ENCODE peak calls at places on chromosomes 1 and 21, in nine cellular contexts. K is SJSA1; D is astrocyte; G is spleen; I is OCI-LY7; L is PC-9; X is brain microvascular endothelial cell; V is CD4-positive, CD25-positive, alpha-beta regulatory T cell; U is pancreas. O is an unnamed sample.

GRCh38 chr1:228664399-228664914 is 70.8 kb upstream of the RHOU start:
- DNase-seq in K (peak), D (peak), G (peak), I (peak), L (no peak), X (peak), V (peak), U (peak), O (no peak)

GRCh38 chr1:94803517-94804441 is 16.4 kb upstream of the SLC44A3 start:
- DNase-seq in K (no peak), D (no peak), G (no peak), I (no peak), L (no peak), X (no peak), V (no peak), U (no peak), O (no peak)

GRCh38 chr21:45986316-45987051 is 4.9 kb downstream of the COL6A1 start:
- DNase-seq in K (no peak), D (no peak), G (peak), I (no peak), L (no peak), X (no peak), V (no peak), U (peak), O (no peak)

GRCh38 chr1:51504806-51505525 is 14.1 kb downstream of the EPS15 start:
- DNase-seq in K (no peak), D (no peak), G (no peak), I (no peak), L (no peak), X (no peak), V (no peak), U (no peak), O (no peak)

GRCh38 chr1:222095606-222096475 is 354.0 kb upstream of the DUSP10 start:
- DNase-seq in K (peak), D (no peak), G (no peak), I (peak), L (no peak), X (no peak), V (peak), U (no peak), O (no peak)

GRCh38 chr1:245512980-245513578 is 358.3 kb downstream of the KIF26B start:
- DNase-seq in K (no peak), D (no peak), G (no peak), I (no peak), L (no peak), X (no peak), V (no peak), U (no peak), O (no peak)

GRCh38 chr1:200334661-200335256 is 75.1 kb downstream of the ZNF281 start:
- DNase-seq in K (no peak), D (no peak), G (no peak), I (no peak), L (peak), X (no peak), V (no peak), U (no peak), O (peak)

GRCh38 chr1:54016343-54017282 is 1.4 kb downstream of the LDLRAD1 start:
- DNase-seq in K (peak), D (no peak), G (no peak), I (no peak), L (peak), X (peak), V (no peak), U (no peak), O (peak)

GRCh38 chr1:65827346-65827745 is 34.7 kb downstream of the PDE4B start:
- DNase-seq in K (no peak), D (peak), G (no peak), I (no peak), L (no peak), X (no peak), V (no peak), U (no peak), O (no peak)

GRCh38 chr1:210625715-210626114 is 297.0 kb downstream of the HHAT start:
- DNase-seq in K (no peak), D (no peak), G (no peak), I (no peak), L (no peak), X (no peak), V (no peak), U (no peak), O (no peak)

GRCh38 chr1:64059556-64059955 is 143.9 kb upstream of the UBE2U start:
- DNase-seq in K (no peak), D (no peak), G (no peak), I (no peak), L (no peak), X (no peak), V (no peak), U (no peak), O (no peak)

GRCh38 chr1:168811213-168811612 is 82.2 kb upstream of the DPT start:
- DNase-seq in K (no peak), D (no peak), G (no peak), I (no peak), L (no peak), X (no peak), V (no peak), U (no peak), O (no peak)

GRCh38 chr1:8670371-8670818 is 147.0 kb downstream of the RERE start:
- DNase-seq in K (peak), D (peak), G (no peak), I (no peak), L (no peak), X (no peak), V (no peak), U (no peak), O (no peak)

GRCh38 chr1:85894651-85895050 is 186.4 kb upstream of the ZNHIT6 start:
- DNase-seq in K (peak), D (peak), G (no peak), I (peak), L (no peak), X (peak), V (no peak), U (no peak), O (no peak)

GRCh38 chr1:106954830-106955229 is 101.6 kb upstream of the PRMT6 start:
- DNase-seq in K (no peak), D (no peak), G (no peak), I (no peak), L (no peak), X (no peak), V (no peak), U (no peak), O (no peak)

GRCh38 chr1:24786191-24786590 is 40.9 kb downstream of the CLIC4 start:
- DNase-seq in K (no peak), D (peak), G (no peak), I (no peak), L (no peak), X (no peak), V (no peak), U (no peak), O (no peak)

GRCh38 chr21:42533963-42534355 is 20.3 kb downstream of the SLC37A1 start:
- DNase-seq in K (no peak), D (no peak), G (no peak), I (no peak), L (no peak), X (no peak), V (no peak), U (no peak), O (no peak)

GRCh38 chr1:56872597-56872996 is 18.0 kb downstream of the C8A start:
- DNase-seq in K (no peak), D (peak), G (no peak), I (no peak), L (no peak), X (no peak), V (no peak), U (no peak), O (no peak)

GRCh38 chr1:151606384-151606783 is 5.5 kb upstream of the SNX27 start:
- DNase-seq in K (no peak), D (no peak), G (no peak), I (no peak), L (peak), X (no peak), V (no peak), U (no peak), O (peak)

GRCh38 chr1:22509815-22510214 is 53.5 kb upstream of the EPHA8 start:
- DNase-seq in K (no peak), D (peak), G (no peak), I (no peak), L (no peak), X (no peak), V (no peak), U (no peak), O (no peak)

GRCh38 chr1:156435551-156436318 is 64.8 kb downstream of the MEF2D start:
- DNase-seq in K (no peak), D (no peak), G (peak), I (no peak), L (no peak), X (no peak), V (peak), U (peak), O (no peak)

GRCh38 chr1:21292503-21292990 is 2.3 kb upstream of the ECE1 start:
- DNase-seq in K (no peak), D (no peak), G (no peak), I (no peak), L (no peak), X (no peak), V (no peak), U (no peak), O (no peak)

GRCh38 chr1:21291964-21292363 is 1.7 kb upstream of the ECE1 start:
- DNase-seq in K (no peak), D (no peak), G (no peak), I (no peak), L (no peak), X (no peak), V (no peak), U (no peak), O (no peak)

GRCh38 chr1:21290546-21290944 is 282 bp upstream of the ECE1 start:
- DNase-seq in K (peak), D (no peak), G (no peak), I (peak), L (no peak), X (no peak), V (peak), U (no peak), O (no peak)

GRCh38 chr1:21289700-21290545 is at the start of gene ECE1:
- DNase-seq in K (peak), D (no peak), G (peak), I (peak), L (no peak), X (no peak), V (peak), U (peak), O (no peak)

GRCh38 chr1:21291184-21291583 is 921 bp upstream of the ECE1 start:
- DNase-seq in K (no peak), D (no peak), G (no peak), I (no peak), L (no peak), X (no peak), V (no peak), U (no peak), O (no peak)
- H3K4me3 ChIP-seq in K (no peak), D (no peak), G (no peak), I (peak), L (peak), X (no peak), V (peak), U (no peak), O (no peak)

DNA sequence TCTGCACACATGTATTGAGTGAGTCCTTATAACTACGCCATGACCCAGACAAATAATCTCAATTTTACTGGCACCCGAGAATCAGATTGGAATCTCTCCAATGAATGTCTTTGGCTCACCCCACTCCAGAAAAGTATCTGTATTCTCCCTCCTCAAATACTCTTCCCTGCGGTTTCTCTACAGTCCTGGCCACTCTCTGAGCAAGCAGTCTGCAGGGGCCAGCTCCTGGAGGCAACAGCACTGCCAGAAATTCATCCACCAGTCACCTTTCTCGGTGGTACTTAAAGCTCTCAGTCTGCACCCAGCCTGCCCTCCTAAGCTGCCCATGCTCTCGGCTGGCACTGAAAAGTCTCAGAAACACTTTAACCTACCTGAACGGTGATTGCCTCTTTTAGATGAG is 16.1 kb upstream of the LYST start:
- DNase-seq in K (no peak), D (peak), G (no peak), I (no peak), L (no peak), X (no peak), V (no peak), U (no peak), O (no peak)
- H3K4me3 ChIP-seq in K (no peak), D (no peak), G (no peak), I (no peak), L (peak), X (no peak), V (no peak), U (no peak), O (no peak)

GRCh38 chr1:220708244-220708643 is 18.1 kb downstream of the C1orf115 start:
- DNase-seq in K (no peak), D (no peak), G (no peak), I (no peak), L (no peak), X (no peak), V (no peak), U (no peak), O (no peak)

GRCh38 chr1:220706921-220707559 is 16.9 kb downstream of the C1orf115 start:
- DNase-seq in K (no peak), D (no peak), G (no peak), I (no peak), L (no peak), X (no peak), V (no peak), U (no peak), O (no peak)

GRCh38 chr1:220710333-220710732 is 20.2 kb downstream of the C1orf115 start:
- DNase-seq in K (no peak), D (no peak), G (no peak), I (no peak), L (no peak), X (no peak), V (no peak), U (no peak), O (no peak)

GRCh38 chr1:220708929-220709801 is 19.0 kb downstream of the C1orf115 start:
- DNase-seq in K (no peak), D (no peak), G (no peak), I (no peak), L (no peak), X (no peak), V (no peak), U (no peak), O (no peak)

GRCh38 chr1:220711086-220711809 is 21.1 kb downstream of the C1orf115 start:
- DNase-seq in K (peak), D (no peak), G (no peak), I (no peak), L (no peak), X (no peak), V (no peak), U (no peak), O (no peak)
- H3K4me3 ChIP-seq in K (no peak), D (no peak), G (no peak), I (no peak), L (no peak), X (no peak), V (no peak), U (no peak), O (no peak)

DNA sequence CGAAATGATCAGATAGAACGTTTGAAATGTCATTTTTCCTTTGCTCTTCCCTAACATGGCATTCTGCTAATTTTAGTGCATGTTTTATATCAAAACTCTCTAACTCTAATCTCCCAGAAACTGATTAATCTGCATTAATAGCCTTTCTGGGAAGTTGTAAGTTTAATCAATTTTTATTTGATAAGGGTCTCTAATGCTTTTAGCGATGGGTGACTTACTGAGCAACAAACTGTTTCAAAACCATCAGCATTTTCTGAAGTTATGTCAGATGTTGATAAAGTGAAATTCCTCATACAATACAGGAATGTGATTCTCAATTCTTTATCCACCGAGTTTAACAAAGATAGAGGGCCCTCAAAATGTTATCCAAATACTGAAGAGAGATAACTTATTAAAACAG is 431.6 kb upstream of the CXADR start:
- DNase-seq in K (no peak), D (no peak), G (no peak), I (no peak), L (no peak), X (no peak), V (no peak), U (no peak), O (no peak)
- H3K4me3 ChIP-seq in K (no peak), D (no peak), G (no peak), I (no peak), L (no peak), X (no peak), V (no peak), U (no peak), O (no peak)